ENCODE peak calls at places on chromosomes 12 and 14, in five cellular contexts. One of them, this sample, is unnamed.

GRCh38 chr12:71201136-71201679 is 43.4 kb upstream of the TSPAN8 start:
- DNase-seq in ascending aorta: no peak
- DNase-seq in CD8-positive, alpha-beta T cell: no peak
- DNase-seq in GM13976: no peak
- DNase-seq in endothelial cell: no peak
- DNase-seq in this sample: no peak

GRCh38 chr12:122023339-122024131 is 1.9 kb downstream of the BCL7A start:
- DNase-seq in ascending aorta: peak; percentile 87
- DNase-seq in CD8-positive, alpha-beta T cell: no peak
- DNase-seq in GM13976: peak; percentile 79
- DNase-seq in endothelial cell: peak; percentile 23
- DNase-seq in this sample: peak; percentile 81

GRCh38 chr14:35046751-35047536 is 872 bp downstream of the FAM177A1 start:
- DNase-seq in ascending aorta: peak; percentile 81
- DNase-seq in CD8-positive, alpha-beta T cell: no peak
- DNase-seq in GM13976: no peak
- DNase-seq in endothelial cell: no peak
- DNase-seq in this sample: no peak

GRCh38 chr14:95431199-95432145 is 85.0 kb downstream of the SYNE3 start:
- DNase-seq in ascending aorta: no peak
- DNase-seq in CD8-positive, alpha-beta T cell: no peak
- DNase-seq in GM13976: no peak
- DNase-seq in endothelial cell: peak; percentile 24
- DNase-seq in this sample: peak; percentile 54

GRCh38 chr14:92692822-92693226 is 55.6 kb downstream of the LGMN start:
- DNase-seq in ascending aorta: peak; percentile 74
- DNase-seq in CD8-positive, alpha-beta T cell: no peak
- DNase-seq in GM13976: no peak
- DNase-seq in endothelial cell: no peak
- DNase-seq in this sample: no peak

GRCh38 chr14:22918519-22918808 is 485 bp downstream of the RBM23 start:
- DNase-seq in ascending aorta: no peak
- DNase-seq in CD8-positive, alpha-beta T cell: no peak
- DNase-seq in GM13976: peak; percentile 44
- DNase-seq in endothelial cell: no peak
- DNase-seq in this sample: no peak

GRCh38 chr12:44875954-44876553 is at the start of gene NELL2:
- DNase-seq in ascending aorta: no peak
- DNase-seq in CD8-positive, alpha-beta T cell: peak; percentile 46
- DNase-seq in GM13976: peak; percentile 81
- DNase-seq in endothelial cell: peak; percentile 52
- DNase-seq in this sample: peak; percentile 71

GRCh38 chr14:21109377-21110260 is 8.8 kb downstream of the TMEM253 start:
- DNase-seq in ascending aorta: no peak
- DNase-seq in CD8-positive, alpha-beta T cell: no peak
- DNase-seq in GM13976: no peak
- DNase-seq in endothelial cell: no peak
- DNase-seq in this sample: peak; percentile 31

GRCh38 chr12:111035578-111036301 is 115.4 kb upstream of the MYL2 start:
- DNase-seq in ascending aorta: no peak
- DNase-seq in CD8-positive, alpha-beta T cell: no peak
- DNase-seq in GM13976: no peak
- DNase-seq in endothelial cell: peak; percentile 20
- DNase-seq in this sample: no peak

GRCh38 chr12:24138041-24138440 is 188.6 kb upstream of the SOX5 start:
- DNase-seq in ascending aorta: no peak
- DNase-seq in CD8-positive, alpha-beta T cell: no peak
- DNase-seq in GM13976: no peak
- DNase-seq in endothelial cell: no peak
- DNase-seq in this sample: no peak

GRCh38 chr12:101287357-101287756 is 7.5 kb downstream of the UTP20 start:
- DNase-seq in ascending aorta: no peak
- DNase-seq in CD8-positive, alpha-beta T cell: no peak
- DNase-seq in GM13976: no peak
- DNase-seq in endothelial cell: no peak
- DNase-seq in this sample: no peak

GRCh38 chr14:30195946-30196345 is 268.3 kb upstream of the PRKD1 start:
- DNase-seq in ascending aorta: no peak
- DNase-seq in CD8-positive, alpha-beta T cell: no peak
- DNase-seq in GM13976: no peak
- DNase-seq in endothelial cell: no peak
- DNase-seq in this sample: no peak

GRCh38 chr12:99390707-99391106 is 256.8 kb upstream of the GARIN6 start:
- DNase-seq in ascending aorta: no peak
- DNase-seq in CD8-positive, alpha-beta T cell: no peak
- DNase-seq in GM13976: no peak
- DNase-seq in endothelial cell: peak; percentile 61
- DNase-seq in this sample: peak; percentile 14

GRCh38 chr12:464484-465267 is 4.9 kb downstream of the B4GALNT3 start:
- DNase-seq in ascending aorta: peak; percentile 64
- DNase-seq in CD8-positive, alpha-beta T cell: no peak
- DNase-seq in GM13976: no peak
- DNase-seq in endothelial cell: no peak
- DNase-seq in this sample: no peak

GRCh38 chr12:64445490-64445889 is 6.4 kb upstream of the TBK1 start:
- DNase-seq in ascending aorta: no peak
- DNase-seq in CD8-positive, alpha-beta T cell: no peak
- DNase-seq in GM13976: no peak
- DNase-seq in endothelial cell: no peak
- DNase-seq in this sample: no peak

GRCh38 chr14:97280526-97280925 is 483.3 kb downstream of the VRK1 start:
- DNase-seq in ascending aorta: no peak
- DNase-seq in CD8-positive, alpha-beta T cell: no peak
- DNase-seq in GM13976: no peak
- DNase-seq in endothelial cell: no peak
- DNase-seq in this sample: no peak

GRCh38 chr12:49798934-49799333 is 29.3 kb downstream of the NCKAP5L start:
- DNase-seq in ascending aorta: no peak
- DNase-seq in CD8-positive, alpha-beta T cell: no peak
- DNase-seq in GM13976: no peak
- DNase-seq in endothelial cell: no peak
- DNase-seq in this sample: no peak

GRCh38 chr14:57383125-57383524 is 7.3 kb upstream of the NAA30 start:
- DNase-seq in ascending aorta: no peak
- DNase-seq in CD8-positive, alpha-beta T cell: no peak
- DNase-seq in GM13976: no peak
- DNase-seq in endothelial cell: no peak
- DNase-seq in this sample: no peak

GRCh38 chr14:20657216-20658211 is 16.0 kb upstream of the OR6S1 start:
- DNase-seq in ascending aorta: no peak
- DNase-seq in CD8-positive, alpha-beta T cell: no peak
- DNase-seq in GM13976: peak; percentile 43
- DNase-seq in endothelial cell: peak; percentile 19
- DNase-seq in this sample: no peak

GRCh38 chr14:23548351-23549318 is 2.9 kb downstream of the ZFHX2 start:
- DNase-seq in ascending aorta: no peak
- DNase-seq in CD8-positive, alpha-beta T cell: no peak
- DNase-seq in GM13976: no peak
- DNase-seq in endothelial cell: no peak
- DNase-seq in this sample: no peak

GRCh38 chr12:93379432-93380308 is 1.9 kb downstream of the NUDT4 start:
- DNase-seq in ascending aorta: no peak
- DNase-seq in CD8-positive, alpha-beta T cell: no peak
- DNase-seq in GM13976: no peak
- DNase-seq in endothelial cell: no peak
- DNase-seq in this sample: no peak

GRCh38 chr12:45039757-45040156 is 11.1 kb downstream of the DBX2 start:
- DNase-seq in ascending aorta: no peak
- DNase-seq in CD8-positive, alpha-beta T cell: no peak
- DNase-seq in GM13976: no peak
- DNase-seq in endothelial cell: no peak
- DNase-seq in this sample: no peak

GRCh38 chr12:119229837-119230236 is 51.1 kb downstream of the HSPB8 start:
- DNase-seq in ascending aorta: peak; percentile 67
- DNase-seq in CD8-positive, alpha-beta T cell: no peak
- DNase-seq in GM13976: peak; percentile 22
- DNase-seq in endothelial cell: peak; percentile 58
- DNase-seq in this sample: no peak

GRCh38 chr12:122726056-122726558 is 4.5 kb downstream of the HCAR1 start:
- DNase-seq in ascending aorta: no peak
- DNase-seq in CD8-positive, alpha-beta T cell: no peak
- DNase-seq in GM13976: no peak
- DNase-seq in endothelial cell: no peak
- DNase-seq in this sample: no peak

GRCh38 chr14:48096869-48097268 is 421.5 kb upstream of the MDGA2 start:
- DNase-seq in ascending aorta: no peak
- DNase-seq in CD8-positive, alpha-beta T cell: no peak
- DNase-seq in GM13976: no peak
- DNase-seq in endothelial cell: no peak
- DNase-seq in this sample: no peak

GRCh38 chr12:25785164-25785563 is 173.3 kb upstream of the RASSF8 start:
- DNase-seq in ascending aorta: no peak
- DNase-seq in CD8-positive, alpha-beta T cell: no peak
- DNase-seq in GM13976: no peak
- DNase-seq in endothelial cell: no peak
- DNase-seq in this sample: no peak

GRCh38 chr12:24933694-24934407 is 15.1 kb downstream of the BCAT1 start:
- DNase-seq in ascending aorta: no peak
- DNase-seq in CD8-positive, alpha-beta T cell: no peak
- DNase-seq in GM13976: no peak
- DNase-seq in endothelial cell: no peak
- DNase-seq in this sample: no peak

GRCh38 chr12:106239241-106239950 is 8.4 kb downstream of the CKAP4 start:
- DNase-seq in ascending aorta: no peak
- DNase-seq in CD8-positive, alpha-beta T cell: no peak
- DNase-seq in GM13976: no peak
- DNase-seq in endothelial cell: no peak
- DNase-seq in this sample: no peak

GRCh38 chr12:53499261-53500118 is at the start of gene MAP3K12:
- DNase-seq in ascending aorta: peak; percentile 83
- DNase-seq in CD8-positive, alpha-beta T cell: no peak
- DNase-seq in GM13976: peak; percentile 70
- DNase-seq in endothelial cell: peak; percentile 54
- DNase-seq in this sample: peak; percentile 65
- TF ChIP-seq CTCF in ascending aorta: no peak
- TF ChIP-seq CTCF in CD8-positive, alpha-beta T cell: no peak
- TF ChIP-seq CTCF in GM13976: peak; percentile 15
- TF ChIP-seq CTCF in endothelial cell: no peak
- TF ChIP-seq CTCF in this sample: peak; percentile 24

GRCh38 chr12:68665016-68665569 is 21.7 kb upstream of the NUP107 start:
- DNase-seq in ascending aorta: no peak
- DNase-seq in CD8-positive, alpha-beta T cell: no peak
- DNase-seq in GM13976: no peak
- DNase-seq in endothelial cell: no peak
- DNase-seq in this sample: no peak
- TF ChIP-seq CTCF in ascending aorta: no peak
- TF ChIP-seq CTCF in CD8-positive, alpha-beta T cell: no peak
- TF ChIP-seq CTCF in GM13976: no peak
- TF ChIP-seq CTCF in endothelial cell: no peak
- TF ChIP-seq CTCF in this sample: no peak

DNA sequence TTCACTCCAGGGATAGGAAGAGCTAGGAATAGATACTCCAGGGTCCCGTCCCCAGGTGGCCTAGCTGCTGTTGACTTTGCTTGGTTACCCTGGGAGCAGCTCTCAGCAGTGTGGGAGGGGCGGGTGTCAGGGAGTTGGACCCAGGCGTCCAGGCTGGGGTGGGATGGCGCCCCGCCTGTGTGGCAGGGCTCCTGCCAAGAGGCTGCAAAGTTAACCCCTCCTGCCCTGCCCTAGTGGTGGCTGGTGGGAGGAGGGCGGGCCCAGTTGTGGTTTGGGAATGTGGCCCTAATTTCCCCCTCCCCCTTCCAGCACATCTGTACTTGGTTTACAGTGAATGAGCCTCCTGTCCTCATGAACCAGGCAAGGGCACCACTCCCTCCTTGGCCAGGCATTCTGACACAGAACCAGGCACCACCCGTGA is 1.7 kb upstream of the RARG start:
- DNase-seq in ascending aorta: no peak
- DNase-seq in CD8-positive, alpha-beta T cell: no peak
- DNase-seq in GM13976: no peak
- DNase-seq in endothelial cell: no peak
- DNase-seq in this sample: no peak
- TF ChIP-seq CTCF in ascending aorta: no peak
- TF ChIP-seq CTCF in CD8-positive, alpha-beta T cell: no peak
- TF ChIP-seq CTCF in GM13976: no peak
- TF ChIP-seq CTCF in endothelial cell: no peak
- TF ChIP-seq CTCF in this sample: no peak

DNA sequence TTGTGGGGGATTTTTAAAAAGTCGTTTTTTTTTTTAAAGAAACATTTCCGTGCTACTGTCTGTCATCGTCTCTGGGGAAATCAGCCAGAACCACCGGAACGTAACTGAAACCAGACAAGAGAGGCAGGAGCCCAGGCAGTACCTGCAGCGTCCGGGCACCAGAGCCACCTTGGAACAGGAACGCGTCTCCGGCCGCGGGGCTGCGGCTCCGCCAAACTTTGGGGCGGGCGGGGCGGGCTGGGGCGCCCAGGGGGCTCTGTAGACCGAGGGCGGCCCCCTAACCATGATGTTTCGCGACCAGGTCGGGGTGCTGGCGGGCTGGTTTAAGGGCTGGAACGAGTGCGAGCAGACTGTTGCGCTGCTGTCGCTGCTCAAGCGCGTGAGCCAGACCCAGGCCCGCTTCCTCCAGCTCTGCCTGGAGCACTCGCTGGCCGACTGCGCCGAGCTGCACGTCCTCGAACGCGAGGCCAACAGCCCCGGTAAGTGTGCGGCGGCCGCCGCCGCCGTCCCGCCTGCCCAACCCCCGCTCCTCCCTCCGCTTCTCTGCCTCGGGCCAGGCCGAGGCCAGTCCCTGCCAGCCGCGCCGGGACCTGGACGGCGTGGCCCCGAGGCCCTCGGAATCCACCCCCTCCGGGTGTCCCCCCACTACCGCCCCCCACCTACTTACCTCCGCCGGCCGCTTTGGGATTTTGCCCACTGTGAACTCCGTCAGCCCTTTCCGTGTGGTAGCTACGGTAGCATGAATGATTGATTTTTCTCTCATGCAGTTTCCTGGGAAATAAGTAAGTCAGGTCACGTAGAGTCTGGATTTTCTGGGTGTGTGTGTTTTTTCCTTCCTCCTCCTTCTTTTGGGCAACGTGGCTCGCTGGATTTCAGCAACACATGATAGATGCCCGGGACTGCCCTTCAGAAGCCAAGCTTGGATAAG is 970 bp downstream of the SAMD4A start:
- DNase-seq in ascending aorta: peak; percentile 77
- DNase-seq in CD8-positive, alpha-beta T cell: peak; percentile 10
- DNase-seq in GM13976: peak; percentile 73
- DNase-seq in endothelial cell: peak; percentile 59
- DNase-seq in this sample: peak; percentile 78
- TF ChIP-seq CTCF in ascending aorta: no peak
- TF ChIP-seq CTCF in CD8-positive, alpha-beta T cell: no peak
- TF ChIP-seq CTCF in GM13976: no peak
- TF ChIP-seq CTCF in endothelial cell: no peak
- TF ChIP-seq CTCF in this sample: no peak